ENCODE peak calls at places on chromosomes 12 and 14, in four cellular contexts. K is A549, O is HepG2, N is K562. D is an unnamed sample.

GRCh38 chr12:57169046-57169795 is 21.8 kb upstream of the LRP1-AS start:
- DNase-seq in K (no peak), O (no peak), N (no peak), D (no peak)

GRCh38 chr12:95960241-95960640 is 17.1 kb downstream of the AMDHD1 start:
- DNase-seq in K (no peak), O (no peak), N (no peak), D (no peak)

GRCh38 chr14:55071870-55072640 is 20.6 kb downstream of the MAPK1IP1L start:
- DNase-seq in K (no peak), O (no peak), N (no peak), D (peak)

GRCh38 chr14:72141084-72141483 is 208.9 kb downstream of the RGS6 start:
- DNase-seq in K (no peak), O (no peak), N (no peak), D (no peak)

GRCh38 chr12:99352269-99352668 is 295.3 kb upstream of the GARIN6 start:
- DNase-seq in K (no peak), O (no peak), N (no peak), D (no peak)

GRCh38 chr14:94412671-94413638 is 24.6 kb upstream of the SERPINA1 start:
- DNase-seq in K (no peak), O (peak), N (no peak), D (no peak)

GRCh38 chr14:85471156-85471555 is 58.8 kb upstream of the FLRT2 start:
- DNase-seq in K (no peak), O (no peak), N (no peak), D (peak)

GRCh38 chr12:39723831-39724230 is 104.2 kb upstream of the ABCD2 start:
- DNase-seq in K (no peak), O (no peak), N (no peak), D (no peak)

GRCh38 chr14:67573268-67574010 is 26.6 kb downstream of the PIGH start:
- DNase-seq in K (no peak), O (no peak), N (no peak), D (no peak)

GRCh38 chr14:63393002-63393401 is 74.3 kb upstream of the GPHB5 start:
- DNase-seq in K (no peak), O (no peak), N (no peak), D (no peak)

GRCh38 chr12:50537538-50537919 is 32.7 kb downstream of the DIP2B start:
- DNase-seq in K (peak), O (no peak), N (no peak), D (peak)

GRCh38 chr14:75542585-75543091 is 20.4 kb downstream of the BATF start:
- DNase-seq in K (no peak), O (no peak), N (peak), D (no peak)

GRCh38 chr12:109115758-109116610 is at the start of gene ACACB:
- DNase-seq in K (no peak), O (peak), N (no peak), D (no peak)

GRCh38 chr14:99238234-99238633 is 33.8 kb downstream of the BCL11B start:
- DNase-seq in K (no peak), O (no peak), N (no peak), D (no peak)

GRCh38 chr12:48998497-48999353 is 450 bp downstream of the DDN start:
- DNase-seq in K (no peak), O (no peak), N (no peak), D (peak)

GRCh38 chr12:48602192-48602989 is 32.5 kb upstream of the LALBA start:
- DNase-seq in K (no peak), O (peak), N (no peak), D (no peak)

GRCh38 chr14:95609398-95609990 is 74.6 kb downstream of the GLRX5 start:
- DNase-seq in K (no peak), O (peak), N (peak), D (peak)

GRCh38 chr12:124837958-124838803 is 25.5 kb downstream of the SCARB1 start:
- DNase-seq in K (peak), O (peak), N (no peak), D (peak)

GRCh38 chr12:120466560-120467315 is 2.8 kb downstream of the SRSF9 start:
- DNase-seq in K (no peak), O (peak), N (no peak), D (peak)

GRCh38 chr12:14664434-14665023 is 31.9 kb downstream of the GUCY2C start:
- DNase-seq in K (peak), O (peak), N (no peak), D (peak)

DNA sequence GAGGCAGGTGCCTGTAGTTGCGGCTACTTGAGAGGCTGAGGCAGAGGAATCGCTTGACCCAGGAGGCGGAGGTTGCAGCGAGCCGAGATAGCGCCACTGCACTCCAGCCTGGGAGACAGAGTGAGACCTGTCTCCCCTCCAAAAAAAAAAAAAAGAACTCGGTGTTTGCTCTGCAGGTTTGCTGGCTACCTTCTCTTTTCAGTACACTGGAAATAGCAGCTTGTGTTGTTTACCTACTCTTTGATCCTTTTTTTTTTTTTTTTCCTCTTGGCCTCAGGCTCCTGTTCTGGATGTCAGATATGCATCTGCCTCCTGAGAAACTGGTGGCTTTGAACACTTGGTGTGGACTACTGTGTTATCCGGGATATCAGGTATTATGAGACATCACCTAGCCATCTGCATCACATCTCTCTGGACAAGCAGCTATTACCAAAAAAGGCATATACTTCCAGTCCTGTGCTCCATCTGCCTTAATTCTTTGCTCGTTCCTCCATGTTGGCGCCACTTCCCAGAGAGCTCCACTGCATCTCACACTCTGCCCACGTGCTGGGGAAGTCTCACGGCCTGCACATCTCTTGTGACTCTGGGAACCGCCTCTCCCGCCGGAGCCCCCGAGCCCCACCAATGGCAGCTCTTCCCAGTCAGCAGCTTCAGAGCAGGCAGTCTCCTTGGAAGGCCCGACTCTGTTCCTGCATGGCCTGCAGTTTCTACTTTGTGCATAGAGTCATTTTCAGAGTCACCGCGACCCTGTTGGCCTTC is 50.9 kb upstream of the TRAF3 start:
- DNase-seq in K (no peak), O (peak), N (no peak), D (no peak)
- TF ChIP-seq MAFK in K (no peak), O (no peak), N (no peak), D (no peak)

DNA sequence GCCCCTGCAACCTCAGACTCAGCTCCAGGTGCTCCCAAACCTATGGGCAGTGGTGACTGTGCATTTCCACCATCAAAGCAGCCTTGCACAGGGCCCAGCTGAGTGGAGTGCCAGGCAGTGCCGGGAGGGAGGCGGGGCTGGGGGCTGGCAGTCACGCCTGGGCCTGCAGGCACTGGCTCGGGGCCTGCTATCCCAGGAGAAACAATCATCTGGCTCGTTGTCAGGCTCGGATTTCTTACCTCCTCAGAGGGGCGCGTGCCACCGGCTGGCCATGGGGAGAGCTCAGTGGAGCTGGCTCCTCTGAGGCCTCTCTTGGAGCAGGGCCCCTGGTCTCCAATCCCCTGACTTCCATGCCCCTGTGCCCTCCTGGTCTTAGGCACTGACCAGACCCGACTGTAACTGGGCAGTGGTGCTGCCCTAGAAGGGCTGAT is 20.2 kb upstream of the PPP1R13B start:
- DNase-seq in K (no peak), O (no peak), N (no peak), D (no peak)
- TF ChIP-seq BHLHE40 in K (no peak), O (no peak), N (no peak), D (no peak)

DNA sequence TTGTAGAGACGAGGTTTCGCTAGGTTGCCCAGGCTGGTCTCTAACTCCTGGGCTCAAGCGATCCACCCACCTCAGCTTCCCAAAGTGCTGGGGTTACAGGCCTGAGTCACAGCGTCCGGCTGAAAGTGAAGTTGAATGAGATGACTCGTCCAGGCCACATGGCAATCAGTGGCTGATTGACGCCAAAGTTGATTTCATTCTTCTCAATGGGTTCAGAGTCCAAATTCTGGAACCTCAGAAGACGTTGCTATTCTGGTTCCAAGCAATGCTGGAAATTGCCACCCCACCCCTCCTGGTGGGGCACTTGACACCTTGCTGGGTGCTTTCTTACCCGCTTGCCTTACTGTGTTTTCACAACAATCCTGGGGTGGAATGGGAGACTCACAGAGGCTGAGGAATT is 14.9 kb downstream of the ABCB9 start:
- DNase-seq in K (no peak), O (peak), N (no peak), D (peak)
- TF ChIP-seq MAFK in K (no peak), O (no peak), N (no peak), D (no peak)

DNA sequence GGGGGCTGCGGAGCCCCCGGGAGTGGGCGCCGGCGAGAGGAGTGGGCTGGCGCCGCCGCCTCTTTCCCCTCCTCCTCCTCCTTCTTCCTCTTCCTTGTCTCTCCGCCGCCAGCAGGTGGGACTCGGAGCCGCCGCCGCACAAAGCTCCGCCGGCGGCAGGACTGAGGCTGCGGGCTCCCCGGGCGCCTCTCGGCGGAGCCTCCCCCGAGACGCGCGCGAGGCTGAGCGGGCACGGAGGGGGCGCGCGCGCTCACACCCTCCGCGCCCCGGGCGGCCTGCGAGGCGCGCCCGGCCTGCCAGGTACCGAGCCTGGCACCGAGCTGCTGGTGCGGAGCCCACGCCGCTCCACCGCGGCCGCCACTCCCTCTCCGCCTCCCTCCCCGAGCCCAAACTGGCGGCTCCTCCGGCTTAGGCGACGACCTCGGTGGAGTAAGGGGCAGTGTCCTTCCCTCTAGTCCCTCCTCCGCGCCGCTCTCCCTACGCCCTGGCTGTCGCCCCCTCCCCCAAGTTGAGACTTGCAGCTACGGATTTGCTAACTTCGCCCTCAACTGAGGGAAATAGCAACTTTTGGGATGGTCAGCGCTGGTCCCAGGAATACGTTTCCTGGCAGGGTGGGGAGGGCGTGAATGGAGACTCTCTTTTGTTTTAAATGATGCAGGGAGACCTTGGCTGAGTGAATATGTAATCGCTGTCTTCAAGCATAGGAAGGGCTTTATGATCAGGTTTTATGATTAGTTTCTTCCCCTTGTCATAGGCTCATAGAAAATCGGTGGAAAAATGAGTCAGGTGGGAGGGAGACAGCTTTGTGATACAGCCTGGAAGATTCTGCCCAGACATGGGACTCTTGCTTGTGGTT is 199.5 kb upstream of the CAND1 start:
- DNase-seq in K (peak), O (peak), N (no peak), D (no peak)
- TF ChIP-seq BHLHE40 in K (no peak), O (no peak), N (no peak), D (no peak)

GRCh38 chr12:63420206-63420644 is 248.1 kb downstream of the DPY19L2 start:
- DNase-seq in K (peak), O (peak), N (peak), D (peak)
- TF ChIP-seq MAFK in K (no peak), O (no peak), N (no peak), D (no peak)

GRCh38 chr14:64914237-64914971 is at the start of gene CHURC1:
- DNase-seq in K (peak), O (peak), N (peak), D (peak)

GRCh38 chr14:64915025-64915424 is 770 bp downstream of the CHURC1 start:
- DNase-seq in K (no peak), O (no peak), N (no peak), D (no peak)

GRCh38 chr14:64910847-64911495 is 3.3 kb upstream of the CHURC1 start:
- DNase-seq in K (peak), O (peak), N (no peak), D (peak)

GRCh38 chr14:64915797-64916196 is 1.5 kb downstream of the CHURC1 start:
- DNase-seq in K (no peak), O (no peak), N (no peak), D (no peak)

GRCh38 chr14:64912256-64912655 is 2.0 kb upstream of the CHURC1 start:
- DNase-seq in K (no peak), O (no peak), N (no peak), D (no peak)
- TF ChIP-seq BHLHE40 in K (no peak), O (no peak), N (no peak), D (no peak)

GRCh38 chr12:79884401-79885006 is 50.4 kb downstream of the PPP1R12A start:
- DNase-seq in K (no peak), O (no peak), N (no peak), D (no peak)

GRCh38 chr12:79887912-79888311 is 47.0 kb downstream of the PPP1R12A start:
- DNase-seq in K (no peak), O (no peak), N (no peak), D (no peak)

GRCh38 chr12:79885956-79886490 is 48.9 kb downstream of the PPP1R12A start:
- DNase-seq in K (no peak), O (no peak), N (no peak), D (no peak)

GRCh38 chr12:79883216-79883615 is 51.7 kb downstream of the PPP1R12A start:
- DNase-seq in K (no peak), O (no peak), N (no peak), D (peak)

GRCh38 chr12:79886917-79887519 is 47.9 kb downstream of the PPP1R12A start:
- DNase-seq in K (no peak), O (peak), N (peak), D (peak)
- TF ChIP-seq MAFK in K (no peak), O (no peak), N (no peak), D (no peak)

GRCh38 chr14:61365667-61366194 is 44.4 kb downstream of the PRKCH start:
- DNase-seq in K (no peak), O (no peak), N (no peak), D (no peak)

GRCh38 chr14:61358812-61359211 is 37.4 kb downstream of the PRKCH start:
- DNase-seq in K (no peak), O (no peak), N (no peak), D (no peak)

GRCh38 chr14:61364243-61364642 is 42.9 kb downstream of the PRKCH start:
- DNase-seq in K (no peak), O (no peak), N (no peak), D (no peak)

GRCh38 chr14:61360796-61361526 is 39.6 kb downstream of the PRKCH start:
- DNase-seq in K (no peak), O (no peak), N (no peak), D (no peak)

DNA sequence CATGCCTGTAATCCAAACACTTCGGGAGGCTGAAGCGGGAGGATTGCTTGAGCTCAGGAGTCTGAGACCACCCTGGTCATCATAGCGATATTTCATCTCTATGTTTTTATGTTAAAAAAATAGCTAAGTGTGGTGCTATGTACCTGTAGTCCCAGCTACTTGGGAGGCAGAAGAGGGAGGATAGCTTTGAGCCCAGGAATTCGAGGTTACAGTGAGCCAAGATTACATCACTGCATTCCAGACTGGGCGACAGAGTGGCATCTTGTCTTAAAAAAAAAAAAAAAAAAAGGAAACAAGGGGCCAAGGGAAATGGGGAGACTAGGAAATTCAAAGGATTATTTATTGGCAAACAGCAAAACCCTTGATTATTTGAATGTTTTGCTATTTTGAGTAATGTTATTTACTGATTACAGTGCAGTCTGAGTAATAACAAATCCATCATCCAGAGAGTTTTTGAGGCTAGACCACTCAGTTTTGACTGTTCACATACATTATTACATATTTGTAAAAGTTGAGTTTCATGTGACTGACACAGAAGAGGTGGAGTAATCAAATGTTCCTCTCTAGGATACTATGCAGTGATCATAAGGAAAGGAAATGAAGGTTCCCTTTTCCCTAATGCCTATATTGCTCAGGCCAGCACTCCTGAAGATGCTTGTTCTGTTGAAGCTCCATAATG is 40.8 kb downstream of the PRKCH start:
- DNase-seq in K (no peak), O (no peak), N (no peak), D (no peak)
- TF ChIP-seq BHLHE40 in K (no peak), O (no peak), N (no peak), D (no peak)

GRCh38 chr12:6821674-6822433 is at the start of gene GPR162:
- DNase-seq in K (peak), O (no peak), N (peak), D (peak)
- TF ChIP-seq MAFK in K (no peak), O (no peak), N (no peak), D (no peak)

GRCh38 chr12:107369679-107370078 is 276.3 kb upstream of the CRY1 start:
- DNase-seq in K (no peak), O (no peak), N (no peak), D (no peak)

GRCh38 chr12:107372229-107372658 is 278.9 kb upstream of the CRY1 start:
- DNase-seq in K (no peak), O (no peak), N (no peak), D (peak)

GRCh38 chr12:107375231-107375630 is 281.9 kb upstream of the CRY1 start:
- DNase-seq in K (no peak), O (no peak), N (no peak), D (no peak)

GRCh38 chr12:107374136-107374535 is 280.8 kb upstream of the CRY1 start:
- DNase-seq in K (no peak), O (peak), N (no peak), D (no peak)

DNA sequence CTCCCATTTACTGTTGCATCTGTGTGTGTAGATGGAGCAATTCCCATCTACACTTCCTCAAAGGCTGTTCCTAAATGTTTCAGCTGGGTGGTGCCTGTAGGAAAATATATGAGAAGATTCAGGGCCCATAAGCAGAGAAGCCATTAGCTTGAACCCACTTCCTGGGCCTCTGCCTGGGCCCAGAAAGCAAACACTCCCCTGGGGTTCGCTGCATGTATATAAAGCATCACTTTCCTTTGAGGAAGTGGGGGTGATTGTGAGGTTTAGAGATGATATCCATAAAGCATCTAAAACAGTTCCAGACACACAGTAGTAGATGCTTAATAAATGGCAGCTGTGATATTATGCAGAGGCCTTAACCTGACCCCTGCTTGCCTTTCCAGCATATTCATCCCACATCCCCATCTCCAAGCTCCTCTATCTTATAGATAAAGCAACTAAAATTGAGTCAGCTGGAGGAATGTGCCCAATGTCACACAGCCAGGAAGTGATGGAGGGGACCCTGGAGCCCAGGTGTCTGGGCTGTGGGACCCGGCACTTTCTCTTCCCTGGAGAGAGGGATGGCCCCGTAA is 280.0 kb upstream of the CRY1 start:
- DNase-seq in K (no peak), O (no peak), N (no peak), D (no peak)
- TF ChIP-seq BHLHE40 in K (no peak), O (no peak), N (no peak), D (no peak)